ENCODE peak calls at places on chromosomes 5 and 9, in seven cellular contexts. L, B, A, Z, H, O and W are unnamed samples.

GRCh38 chr9:31519424-31519823 is 865.0 kb upstream of the ACO1 start:
- DNase-seq in B (no peak), Z (no peak), A (no peak), H (no peak), O (no peak), L (no peak), W (no peak)

GRCh38 chr5:56456002-56456401 is 222.9 kb upstream of the ANKRD55 start:
- DNase-seq in B (no peak), O (no peak), L (no peak), H (no peak), Z (no peak), A (no peak), W (peak; percentile 76)

GRCh38 chr9:68983008-68983411 is 30.9 kb downstream of the PRKACG start:
- DNase-seq in H (peak; percentile 86), Z (no peak), O (peak; percentile 64), A (no peak), L (no peak), B (no peak), W (no peak)

GRCh38 chr9:132026932-132027585 is 52.6 kb downstream of the MED27 start:
- DNase-seq in A (no peak), Z (no peak), O (no peak), L (peak; percentile 20), H (no peak), B (peak; percentile 27), W (peak; percentile 74)

GRCh38 chr9:90966475-90967150 is 165.0 kb downstream of the SYK start:
- DNase-seq in A (no peak), B (no peak), Z (no peak), L (no peak), O (no peak), H (no peak), W (peak; percentile 49)

GRCh38 chr9:114958021-114958846 is 27.8 kb upstream of the TNFSF8 start:
- DNase-seq in L (no peak), Z (no peak), B (no peak), O (no peak), A (no peak), H (no peak), W (no peak)

GRCh38 chr5:157860898-157861894 is 2.3 kb upstream of the CLINT1 start:
- DNase-seq in A (no peak), H (no peak), L (no peak), B (no peak), Z (no peak), O (peak; percentile 90), W (no peak)

GRCh38 chr5:174553556-174553955 is 170.8 kb upstream of the MSX2 start:
- DNase-seq in Z (no peak), L (no peak), H (no peak), A (no peak), B (no peak), O (no peak), W (no peak)

GRCh38 chr5:91219803-91220371 is 163.2 kb downstream of the ARRDC3 start:
- DNase-seq in H (peak; percentile 42), Z (peak; percentile 16), B (no peak), A (peak; percentile 26), L (peak; percentile 24), O (no peak), W (peak; percentile 57)

GRCh38 chr5:179300834-179301233 is 44.4 kb downstream of the ADAMTS2 start:
- DNase-seq in H (no peak), Z (no peak), L (no peak), O (no peak), A (no peak), B (no peak), W (no peak)

GRCh38 chr5:73496984-73497457 is 1.2 kb upstream of the BTF3 start:
- DNase-seq in L (peak; percentile 80), Z (peak; percentile 65), O (no peak), H (peak; percentile 80), B (no peak), A (peak; percentile 79), W (peak; percentile 72)

GRCh38 chr5:168159425-168159824 is 132.0 kb upstream of the WWC1 start:
- DNase-seq in H (no peak), B (no peak), L (no peak), O (no peak), Z (no peak), A (no peak), W (no peak)

DNA sequence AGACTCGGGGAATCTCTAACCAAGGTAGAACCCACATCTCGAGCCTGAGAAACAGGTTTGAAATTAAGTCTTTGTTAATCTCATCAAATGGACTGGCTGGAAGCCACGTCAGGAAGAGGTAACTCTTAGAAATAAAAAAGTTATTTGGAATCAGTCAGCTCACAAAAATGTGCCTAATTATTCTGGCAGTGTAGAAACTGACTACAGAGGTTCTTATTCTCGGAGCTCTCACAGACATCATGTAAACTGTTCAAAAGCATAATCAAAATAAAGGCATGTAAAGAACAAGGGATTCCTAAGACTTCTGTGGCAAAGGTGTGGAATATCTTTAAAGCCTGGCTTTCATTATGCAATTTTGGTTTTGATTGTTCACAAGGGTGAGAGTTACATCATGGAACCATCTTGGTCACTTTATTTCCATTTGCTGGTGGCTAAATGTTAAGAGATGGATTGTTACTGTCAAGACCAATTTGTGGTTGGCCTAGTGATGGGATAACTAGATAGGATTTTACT is 85.1 kb downstream of the OTULIN start:
- DNase-seq in Z (no peak), H (no peak), B (no peak), A (no peak), O (no peak), L (no peak), W (peak; percentile 8)
- TF ChIP-seq RAD21 in Z (no peak), H (no peak), B (no peak), A (no peak), O (no peak), L (no peak), W (no peak)

DNA sequence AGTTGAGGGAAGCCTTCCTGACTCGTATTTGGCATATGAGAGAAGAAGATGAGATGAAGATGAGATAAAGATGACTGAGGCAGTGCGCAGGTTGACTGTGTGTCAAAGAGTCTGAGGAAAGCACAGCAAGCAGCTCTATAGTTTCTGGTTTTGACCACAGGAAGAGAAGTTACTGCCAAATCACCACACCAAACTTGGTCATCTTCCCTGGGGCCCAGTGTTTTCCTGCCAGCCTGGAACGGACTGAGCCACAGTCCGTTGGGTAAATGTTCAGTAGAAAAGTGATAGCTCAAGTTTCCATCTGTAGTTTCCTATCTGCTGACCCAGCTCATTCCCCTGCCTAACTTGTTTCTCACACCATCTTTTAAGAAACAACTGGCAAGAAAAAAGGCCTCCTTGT is 80.7 kb upstream of the ADAMTS19 start:
- DNase-seq in L (no peak), O (no peak), H (no peak), B (no peak), Z (no peak), A (no peak), W (no peak)
- TF ChIP-seq RAD21 in L (no peak), O (no peak), H (no peak), B (no peak), Z (no peak), A (no peak), W (no peak)

GRCh38 chr5:121559832-121560231 is 291.9 kb upstream of the FTMT start:
- DNase-seq in Z (no peak), L (no peak), H (no peak), A (no peak), B (no peak), O (no peak), W (no peak)
- TF ChIP-seq RAD21 in Z (no peak), L (no peak), H (no peak), A (no peak), B (no peak), O (no peak), W (no peak)

GRCh38 chr5:83538788-83539535 is 67.4 kb downstream of the VCAN start:
- DNase-seq in H (no peak), O (peak; percentile 19), L (no peak), A (no peak), B (no peak), Z (no peak), W (no peak)

GRCh38 chr5:83540105-83540504 is 68.6 kb downstream of the VCAN start:
- DNase-seq in B (no peak), L (no peak), Z (no peak), O (no peak), H (no peak), A (no peak), W (no peak)

GRCh38 chr5:83543898-83544297 is 72.4 kb downstream of the VCAN start:
- DNase-seq in L (no peak), B (no peak), A (no peak), O (no peak), H (no peak), Z (no peak), W (no peak)

GRCh38 chr5:83540783-83541182 is 69.2 kb downstream of the VCAN start:
- DNase-seq in B (no peak), O (no peak), H (no peak), Z (no peak), A (no peak), L (no peak), W (no peak)

GRCh38 chr5:83542839-83543238 is 71.3 kb downstream of the VCAN start:
- DNase-seq in O (no peak), Z (no peak), B (no peak), L (no peak), H (no peak), A (no peak), W (no peak)
- TF ChIP-seq RAD21 in O (no peak), Z (no peak), B (no peak), L (no peak), H (no peak), A (no peak), W (no peak)

GRCh38 chr5:169283887-169284286 is 17.1 kb downstream of the SLIT3 start:
- DNase-seq in B (no peak), H (no peak), O (no peak), Z (no peak), L (no peak), A (no peak), W (no peak)

GRCh38 chr5:169281625-169282024 is 19.3 kb downstream of the SLIT3 start:
- DNase-seq in Z (peak; percentile 36), L (no peak), B (no peak), H (no peak), A (no peak), O (no peak), W (no peak)

GRCh38 chr5:169280696-169281095 is 20.2 kb downstream of the SLIT3 start:
- DNase-seq in L (no peak), H (no peak), A (no peak), O (no peak), B (no peak), Z (no peak), W (no peak)

GRCh38 chr5:169279125-169279524 is 21.8 kb downstream of the SLIT3 start:
- DNase-seq in B (no peak), A (no peak), O (no peak), H (no peak), Z (no peak), L (no peak), W (no peak)

GRCh38 chr5:169280286-169280685 is 20.7 kb downstream of the SLIT3 start:
- DNase-seq in H (no peak), O (no peak), B (no peak), Z (peak; percentile 74), A (no peak), L (no peak), W (no peak)
- TF ChIP-seq RAD21 in H (no peak), O (no peak), B (no peak), Z (peak; percentile 30), A (no peak), L (no peak), W (no peak)

DNA sequence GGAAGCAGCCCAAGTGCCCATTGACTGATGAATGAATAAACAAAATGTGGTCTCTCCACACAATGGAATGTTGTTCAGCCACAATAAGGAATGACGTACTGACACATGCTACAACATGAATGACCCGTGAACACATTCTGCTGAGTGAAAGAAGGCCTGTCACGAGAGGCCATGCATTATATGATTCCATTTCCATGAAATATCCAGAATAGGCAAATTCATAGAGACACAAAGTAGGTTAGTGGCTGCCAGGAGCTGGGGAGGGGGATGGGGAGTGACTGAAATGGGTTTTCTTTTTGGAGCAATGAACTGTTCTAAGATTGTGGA is 41.4 kb downstream of the BICD2 start:
- DNase-seq in A (no peak), O (no peak), H (no peak), Z (no peak), L (no peak), B (no peak), W (peak; percentile 71)
- TF ChIP-seq RAD21 in A (no peak), O (no peak), H (no peak), Z (no peak), L (no peak), B (no peak), W (no peak)